ENCODE peak calls at places on chromosomes 12 and 14, in five cellular contexts. B, H, E, K and R are unnamed samples.

GRCh38 chr14:92986254-92987147 is 63.6 kb downstream of the CHGA start:
- DNase-seq in B (peak; percentile 70), H (no peak), E (no peak), K (no peak), R (no peak)

GRCh38 chr14:75928587-75929230 is 53.1 kb downstream of the TGFB3 start:
- DNase-seq in B (peak; percentile 8), H (no peak), E (no peak), K (no peak), R (no peak)

GRCh38 chr12:27754795-27755194 is 25.2 kb upstream of the KLHL42 start:
- DNase-seq in B (no peak), H (no peak), E (no peak), K (no peak), R (no peak)

GRCh38 chr12:58166643-58167042 is 225.3 kb downstream of the ATP23 start:
- DNase-seq in B (no peak), H (no peak), E (no peak), K (no peak), R (no peak)

GRCh38 chr12:114403044-114403689 is 2.8 kb downstream of the TBX5 start:
- DNase-seq in B (peak; percentile 69), H (peak; percentile 70), E (peak; percentile 83), K (peak; percentile 92), R (no peak)

GRCh38 chr12:131844140-131844539 is 15.9 kb downstream of the MMP17 start:
- DNase-seq in B (no peak), H (no peak), E (no peak), K (no peak), R (no peak)

GRCh38 chr14:38255673-38256357 is at the start of gene CLEC14A:
- DNase-seq in B (no peak), H (no peak), E (peak; percentile 77), K (peak; percentile 59), R (no peak)

GRCh38 chr12:22447223-22447622 is 97.1 kb downstream of the C2CD5 start:
- DNase-seq in B (peak; percentile 40), H (no peak), E (no peak), K (no peak), R (no peak)

GRCh38 chr12:64273527-64274403 is 51.7 kb upstream of the KICS2 start:
- DNase-seq in B (no peak), H (no peak), E (peak; percentile 71), K (peak; percentile 83), R (peak; percentile 20)

GRCh38 chr12:109517619-109518018 is 40.2 kb downstream of the UBE3B start:
- DNase-seq in B (no peak), H (no peak), E (no peak), K (no peak), R (no peak)

GRCh38 chr14:90536092-90536491 is 139.3 kb downstream of the CALM1 start:
- DNase-seq in B (no peak), H (no peak), E (no peak), K (no peak), R (no peak)

GRCh38 chr14:90839024-90839888 is 23.0 kb upstream of the TTC7B start:
- DNase-seq in B (peak; percentile 63), H (no peak), E (no peak), K (no peak), R (no peak)

GRCh38 chr14:51780741-51781140 is 79.7 kb upstream of the GNG2 start:
- DNase-seq in B (peak; percentile 42), H (no peak), E (no peak), K (peak; percentile 19), R (peak; percentile 7)

GRCh38 chr12:123532021-123532420 is 1.5 kb downstream of the RILPL1 start:
- DNase-seq in B (peak; percentile 10), H (no peak), E (no peak), K (peak; percentile 37), R (peak; percentile 28)

GRCh38 chr12:125283521-125283920 is 218.3 kb downstream of the AACS start:
- DNase-seq in B (no peak), H (no peak), E (no peak), K (peak; percentile 59), R (no peak)

GRCh38 chr12:115324949-115325638 is 641.1 kb upstream of the TBX3 start:
- DNase-seq in B (no peak), H (no peak), E (no peak), K (no peak), R (no peak)

GRCh38 chr12:51369581-51369980 is 21.6 kb downstream of the GALNT6 start:
- DNase-seq in B (no peak), H (no peak), E (no peak), K (no peak), R (no peak)

GRCh38 chr14:101064718-101065117 is 161.2 kb upstream of the RTL1 start:
- DNase-seq in B (no peak), H (no peak), E (no peak), K (no peak), R (no peak)

GRCh38 chr14:105185001-105185400 is 3.9 kb upstream of the NUDT14 start:
- DNase-seq in B (no peak), H (no peak), E (no peak), K (no peak), R (no peak)

GRCh38 chr12:79247494-79247893 is 382.9 kb downstream of the SYT1 start:
- DNase-seq in B (no peak), H (no peak), E (no peak), K (no peak), R (no peak)

GRCh38 chr12:100539209-100539608 is 34.3 kb upstream of the GAS2L3 start:
- DNase-seq in B (peak; percentile 37), H (peak; percentile 57), E (peak; percentile 61), K (peak; percentile 63), R (no peak)

GRCh38 chr14:73324536-73324932 is 87.2 kb downstream of the PAPLN start:
- DNase-seq in B (no peak), H (no peak), E (no peak), K (peak; percentile 6), R (no peak)

GRCh38 chr14:77014004-77014604 is 14.4 kb downstream of the IRF2BPL start:
- DNase-seq in B (peak; percentile 47), H (no peak), E (no peak), K (peak; percentile 76), R (peak; percentile 80)

GRCh38 chr14:93079321-93079720 is 36.4 kb downstream of the ITPK1 start:
- DNase-seq in B (no peak), H (no peak), E (no peak), K (no peak), R (no peak)

GRCh38 chr14:55645845-55646832 is 66.1 kb downstream of the KTN1 start:
- DNase-seq in B (no peak), H (no peak), E (no peak), K (no peak), R (no peak)

GRCh38 chr14:64196668-64197411 is 97.3 kb downstream of the ESR2 start:
- DNase-seq in B (peak; percentile 64), H (peak; percentile 51), E (peak; percentile 78), K (peak; percentile 83), R (no peak)

GRCh38 chr12:45727301-45727993 is 2.1 kb upstream of the ARID2 start:
- DNase-seq in B (peak; percentile 98), H (peak; percentile 96), E (peak; percentile 87), K (peak; percentile 99), R (peak; percentile 94)
- H3K23ac ChIP-seq in B (peak overlapping the region; percentile 94), H (no peak overlapping the region), E (peak overlapping the region; percentile 92), K (peak overlapping the region; percentile 86), R (no peak overlapping the region)

GRCh38 chr12:93729934-93730333 is 52.8 kb downstream of the CRADD start:
- DNase-seq in B (no peak), H (no peak), E (no peak), K (no peak), R (no peak)

GRCh38 chr12:93725531-93725930 is 48.4 kb downstream of the CRADD start:
- DNase-seq in B (no peak), H (no peak), E (no peak), K (no peak), R (no peak)

GRCh38 chr12:93723568-93723930 is 46.4 kb downstream of the CRADD start:
- DNase-seq in B (no peak), H (no peak), E (no peak), K (no peak), R (no peak)

GRCh38 chr12:93727911-93728310 is 50.7 kb downstream of the CRADD start:
- DNase-seq in B (no peak), H (no peak), E (no peak), K (no peak), R (no peak)

DNA sequence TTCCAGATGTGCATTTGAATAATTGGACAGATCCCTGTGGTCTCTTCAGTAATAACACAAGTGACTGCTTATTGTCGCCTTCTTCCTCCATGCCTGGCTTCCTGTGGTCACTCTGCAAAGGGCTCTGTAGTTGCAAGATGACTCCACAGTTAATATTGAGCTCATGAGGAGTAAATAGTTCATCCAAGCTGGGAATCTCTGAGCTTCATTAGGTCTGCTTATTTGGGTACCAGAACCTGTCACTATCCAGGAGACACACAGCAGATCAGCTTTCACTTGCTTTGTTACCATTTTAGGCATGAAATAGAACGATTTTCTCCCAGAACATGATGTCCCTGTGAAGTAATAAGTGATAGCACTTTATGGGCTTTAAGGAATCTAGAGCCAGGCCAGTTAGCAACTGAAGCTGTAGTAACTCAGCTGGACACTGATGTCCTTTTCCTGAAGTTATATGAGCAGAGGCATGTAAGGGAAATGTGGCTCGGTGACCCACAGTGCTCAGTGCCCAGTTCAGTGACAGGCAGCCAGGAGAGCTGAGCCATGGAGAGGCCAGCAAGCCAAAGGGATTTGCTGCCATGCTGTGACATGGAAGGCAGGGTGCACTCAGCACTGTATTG is 50.1 kb downstream of the CRADD start:
- DNase-seq in B (no peak), H (no peak), E (no peak), K (no peak), R (no peak)
- H3K27ac ChIP-seq in B (no peak overlapping the region), H (no peak overlapping the region), E (no peak overlapping the region), K (no peak overlapping the region), R (no peak overlapping the region)

DNA sequence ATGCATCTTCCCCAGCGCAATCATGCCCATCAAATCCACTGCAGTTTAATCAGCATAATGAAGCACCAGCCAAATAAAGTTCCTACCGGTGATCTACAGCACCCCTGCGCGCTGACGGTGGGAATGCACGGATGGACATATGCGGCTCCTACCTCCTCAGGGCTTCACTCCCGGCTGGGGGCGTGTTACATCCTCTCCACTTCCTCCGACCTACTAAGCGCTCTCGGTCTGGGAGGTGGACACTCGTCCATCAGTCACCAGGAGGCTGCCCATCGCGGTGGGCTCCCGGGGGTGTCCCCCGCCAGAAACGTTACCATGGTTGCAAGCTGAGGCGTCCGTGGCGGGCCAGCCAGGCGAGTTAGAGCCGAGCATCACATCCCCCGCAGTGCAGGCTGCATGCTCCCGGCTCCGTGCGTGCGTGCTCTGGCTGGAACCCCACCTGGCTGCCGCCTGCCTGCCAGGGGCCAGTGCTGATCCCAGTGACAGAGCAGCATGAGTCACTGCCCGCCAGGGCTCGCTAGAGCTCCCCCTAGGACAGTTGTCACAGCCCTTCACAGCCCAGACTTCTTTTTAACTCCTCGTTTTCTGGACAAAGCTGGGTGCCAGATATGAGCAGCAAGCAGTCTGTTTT is 73.0 kb downstream of the CIT start:
- DNase-seq in B (peak; percentile 78), H (peak; percentile 68), E (peak; percentile 79), K (peak; percentile 94), R (peak; percentile 61)
- H3K4me3 ChIP-seq in B (peak overlapping the region; percentile 5), H (peak overlapping the region; percentile 36), E (peak overlapping the region; percentile 44), K (no peak overlapping the region), R (no peak overlapping the region)

GRCh38 chr12:68807576-68808387 is at the start of gene MDM2:
- DNase-seq in B (peak; percentile 81), H (peak; percentile 90), E (peak; percentile 93), K (peak; percentile 97), R (peak; percentile 87)

GRCh38 chr12:68809190-68810026 is 1.4 kb downstream of the MDM2 start:
- DNase-seq in B (no peak), H (no peak), E (no peak), K (no peak), R (no peak)

GRCh38 chr12:68805592-68806120 is 2.3 kb upstream of the MDM2 start:
- DNase-seq in B (peak; percentile 58), H (no peak), E (no peak), K (no peak), R (peak; percentile 44)

GRCh38 chr12:68806488-68807237 is 1.3 kb upstream of the MDM2 start:
- DNase-seq in B (no peak), H (no peak), E (no peak), K (no peak), R (no peak)

GRCh38 chr12:68808388-68809189 is 612 bp downstream of the MDM2 start:
- DNase-seq in B (peak; percentile 93), H (no peak), E (peak; percentile 82), K (peak; percentile 91), R (peak; percentile 98)
- H3K23ac ChIP-seq in B (peak overlapping the region; percentile 98), H (peak overlapping the region; percentile 100), E (no peak overlapping the region), K (no peak overlapping the region), R (no peak overlapping the region)